ENCODE peak calls at places on chromosome 2, in four cellular contexts. L, C, K and X are unnamed samples.

GRCh38 chr2:100188326-100188725 is 45.9 kb upstream of the AFF3 start:
- DNase-seq in C (no peak), L (no peak), K (no peak), X (no peak)

GRCh38 chr2:57460875-57461274 is 585.7 kb upstream of the VRK2 start:
- DNase-seq in K (no peak), C (no peak), L (no peak), X (no peak)

GRCh38 chr2:53786371-53787254 is at the start of the genes ASB3 and ERLEC1:
- DNase-seq in L (peak; percentile 79), C (peak; percentile 91), K (peak; percentile 99), X (peak; percentile 87)

GRCh38 chr2:188983427-188984101 is 9.4 kb downstream of the COL3A1 start:
- DNase-seq in L (peak; percentile 30), C (peak; percentile 93), K (no peak), X (peak; percentile 37)

GRCh38 chr2:9002637-9003365 is 683 bp downstream of the MBOAT2 start:
- DNase-seq in C (peak; percentile 34), L (peak; percentile 36), K (peak; percentile 87), X (peak; percentile 33)

GRCh38 chr2:9095690-9096089 is 92.2 kb upstream of the MBOAT2 start:
- DNase-seq in K (peak; percentile 93), L (peak; percentile 35), C (peak; percentile 74), X (peak; percentile 62)

GRCh38 chr2:54455584-54456525 is at the start of gene SPTBN1:
- DNase-seq in L (peak; percentile 53), C (peak; percentile 93), K (peak; percentile 99), X (peak; percentile 88)

GRCh38 chr2:218370410-218371063 is 11.5 kb upstream of the SLC11A1 start:
- DNase-seq in C (peak; percentile 83), K (peak; percentile 91), L (no peak), X (no peak)

GRCh38 chr2:424306-425172 is 136.6 kb upstream of the ALKAL2 start:
- DNase-seq in L (peak; percentile 51), K (no peak), C (peak; percentile 15), X (no peak)

GRCh38 chr2:224046752-224047151 is 7.7 kb upstream of the SERPINE2 start:
- DNase-seq in K (no peak), C (peak; percentile 79), L (no peak), X (no peak)

GRCh38 chr2:66041902-66042657 is 392.8 kb upstream of the MEIS1 start:
- DNase-seq in K (no peak), L (no peak), C (no peak), X (no peak)